ENCODE peak calls at places on chromosomes 4 and X, in eight cellular contexts. One of them, this sample, is unnamed.

GRCh38 chrX:11406109-11406755 is 113.0 kb downstream of the AMELX start:
- DNase-seq in GM23248: no peak
- DNase-seq in OCI-LY7: no peak
- DNase-seq in mammary epithelial cell: peak; percentile 10
- DNase-seq in testis: no peak
- DNase-seq in heart right ventricle: no peak
- DNase-seq in HepG2: no peak
- DNase-seq in tibial artery: no peak
- DNase-seq in this sample: no peak

GRCh38 chr4:30719363-30720020 is 677 bp upstream of the PCDH7 start:
- DNase-seq in testis: no peak
- DNase-seq in heart right ventricle: peak; percentile 50
- DNase-seq in HepG2: no peak
- DNase-seq in tibial artery: peak; percentile 90
- DNase-seq in GM23248: peak; percentile 67
- DNase-seq in OCI-LY7: no peak
- DNase-seq in mammary epithelial cell: peak; percentile 78
- DNase-seq in this sample: no peak

GRCh38 chrX:50157545-50158125 is 43.2 kb downstream of the AKAP4 start:
- DNase-seq in OCI-LY7: no peak
- DNase-seq in GM23248: peak; percentile 25
- DNase-seq in HepG2: no peak
- DNase-seq in heart right ventricle: no peak
- DNase-seq in testis: peak; percentile 18
- DNase-seq in mammary epithelial cell: no peak
- DNase-seq in tibial artery: no peak
- DNase-seq in this sample: no peak

GRCh38 chr4:89024051-89024675 is 32.8 kb downstream of the FAM13A start:
- DNase-seq in testis: peak; percentile 81
- DNase-seq in GM23248: peak; percentile 87
- DNase-seq in OCI-LY7: peak; percentile 72
- DNase-seq in mammary epithelial cell: peak; percentile 60
- DNase-seq in HepG2: peak; percentile 77
- DNase-seq in tibial artery: no peak
- DNase-seq in heart right ventricle: no peak
- DNase-seq in this sample: peak; percentile 69

GRCh38 chrX:47321978-47322377 is 48.4 kb upstream of the ZNF157 start:
- DNase-seq in HepG2: no peak
- DNase-seq in OCI-LY7: no peak
- DNase-seq in mammary epithelial cell: no peak
- DNase-seq in testis: no peak
- DNase-seq in heart right ventricle: no peak
- DNase-seq in tibial artery: no peak
- DNase-seq in GM23248: no peak
- DNase-seq in this sample: no peak

GRCh38 chr4:3108211-3108610 is 33.7 kb downstream of the HTT start:
- DNase-seq in HepG2: no peak
- DNase-seq in GM23248: peak; percentile 52
- DNase-seq in mammary epithelial cell: no peak
- DNase-seq in heart right ventricle: no peak
- DNase-seq in tibial artery: no peak
- DNase-seq in OCI-LY7: no peak
- DNase-seq in testis: no peak
- DNase-seq in this sample: no peak

GRCh38 chr4:82560853-82561744 is 689 bp downstream of the TMEM150C start:
- DNase-seq in testis: no peak
- DNase-seq in GM23248: peak; percentile 36
- DNase-seq in mammary epithelial cell: no peak
- DNase-seq in heart right ventricle: peak; percentile 15
- DNase-seq in OCI-LY7: no peak
- DNase-seq in tibial artery: no peak
- DNase-seq in HepG2: no peak
- DNase-seq in this sample: no peak

GRCh38 chr4:168097161-168097560 is 4.8 kb downstream of the ANXA10 start:
- DNase-seq in tibial artery: no peak
- DNase-seq in heart right ventricle: no peak
- DNase-seq in HepG2: no peak
- DNase-seq in mammary epithelial cell: no peak
- DNase-seq in OCI-LY7: no peak
- DNase-seq in GM23248: peak; percentile 17
- DNase-seq in testis: no peak
- DNase-seq in this sample: no peak

GRCh38 chr4:110869862-110870577 is 247.1 kb upstream of the PITX2 start:
- DNase-seq in HepG2: no peak
- DNase-seq in mammary epithelial cell: no peak
- DNase-seq in heart right ventricle: no peak
- DNase-seq in testis: no peak
- DNase-seq in tibial artery: no peak
- DNase-seq in OCI-LY7: no peak
- DNase-seq in GM23248: peak; percentile 58
- DNase-seq in this sample: no peak

GRCh38 chr4:96983830-96984229 is 1143.9 kb downstream of the PDHA2 start:
- DNase-seq in GM23248: no peak
- DNase-seq in testis: no peak
- DNase-seq in heart right ventricle: no peak
- DNase-seq in HepG2: no peak
- DNase-seq in tibial artery: no peak
- DNase-seq in mammary epithelial cell: no peak
- DNase-seq in OCI-LY7: no peak
- DNase-seq in this sample: no peak

GRCh38 chrX:29487714-29488113 is 727.6 kb upstream of the MAGEB2 start:
- DNase-seq in tibial artery: no peak
- DNase-seq in mammary epithelial cell: no peak
- DNase-seq in testis: no peak
- DNase-seq in heart right ventricle: no peak
- DNase-seq in OCI-LY7: no peak
- DNase-seq in GM23248: no peak
- DNase-seq in HepG2: no peak
- DNase-seq in this sample: no peak

GRCh38 chrX:115894087-115894486 is 276.5 kb upstream of the AGTR2 start:
- DNase-seq in tibial artery: no peak
- DNase-seq in heart right ventricle: no peak
- DNase-seq in OCI-LY7: no peak
- DNase-seq in mammary epithelial cell: peak; percentile 35
- DNase-seq in testis: no peak
- DNase-seq in HepG2: peak; percentile 63
- DNase-seq in GM23248: no peak
- DNase-seq in this sample: no peak

GRCh38 chr4:142984871-142985585 is 138.9 kb upstream of the INPP4B start:
- DNase-seq in OCI-LY7: peak; percentile 6
- DNase-seq in tibial artery: no peak
- DNase-seq in mammary epithelial cell: peak; percentile 16
- DNase-seq in testis: no peak
- DNase-seq in GM23248: peak; percentile 61
- DNase-seq in HepG2: peak; percentile 23
- DNase-seq in heart right ventricle: no peak
- DNase-seq in this sample: no peak

GRCh38 chr4:154078504-154079350 is 289.8 kb upstream of the SFRP2 start:
- DNase-seq in mammary epithelial cell: no peak
- DNase-seq in GM23248: no peak
- DNase-seq in heart right ventricle: no peak
- DNase-seq in testis: no peak
- DNase-seq in HepG2: no peak
- DNase-seq in OCI-LY7: no peak
- DNase-seq in tibial artery: no peak
- DNase-seq in this sample: no peak

GRCh38 chr4:76595435-76595834 is 160.4 kb downstream of the SHROOM3 start:
- DNase-seq in OCI-LY7: no peak
- DNase-seq in testis: no peak
- DNase-seq in tibial artery: no peak
- DNase-seq in HepG2: no peak
- DNase-seq in heart right ventricle: no peak
- DNase-seq in GM23248: no peak
- DNase-seq in mammary epithelial cell: no peak
- DNase-seq in this sample: no peak

GRCh38 chr4:76585897-76586360 is 150.9 kb downstream of the SHROOM3 start:
- DNase-seq in mammary epithelial cell: peak; percentile 95
- DNase-seq in GM23248: peak; percentile 53
- DNase-seq in tibial artery: peak; percentile 94
- DNase-seq in testis: peak; percentile 73
- DNase-seq in HepG2: peak; percentile 7
- DNase-seq in OCI-LY7: no peak
- DNase-seq in heart right ventricle: peak; percentile 74
- DNase-seq in this sample: peak; percentile 6

GRCh38 chrX:135170877-135171519 is at the start of gene CT55:
- DNase-seq in mammary epithelial cell: no peak
- DNase-seq in testis: peak; percentile 31
- DNase-seq in tibial artery: no peak
- DNase-seq in GM23248: no peak
- DNase-seq in OCI-LY7: no peak
- DNase-seq in heart right ventricle: no peak
- DNase-seq in HepG2: no peak
- DNase-seq in this sample: no peak

GRCh38 chrX:30830544-30830943 is 58.5 kb downstream of the TAB3 start:
- DNase-seq in mammary epithelial cell: no peak
- DNase-seq in OCI-LY7: no peak
- DNase-seq in heart right ventricle: no peak
- DNase-seq in HepG2: no peak
- DNase-seq in GM23248: no peak
- DNase-seq in testis: no peak
- DNase-seq in tibial artery: no peak
- DNase-seq in this sample: no peak

GRCh38 chrX:30831082-30831481 is 58.0 kb downstream of the TAB3 start:
- DNase-seq in OCI-LY7: no peak
- DNase-seq in heart right ventricle: no peak
- DNase-seq in HepG2: no peak
- DNase-seq in testis: no peak
- DNase-seq in GM23248: no peak
- DNase-seq in tibial artery: no peak
- DNase-seq in mammary epithelial cell: no peak
- DNase-seq in this sample: peak; percentile 21

DNA sequence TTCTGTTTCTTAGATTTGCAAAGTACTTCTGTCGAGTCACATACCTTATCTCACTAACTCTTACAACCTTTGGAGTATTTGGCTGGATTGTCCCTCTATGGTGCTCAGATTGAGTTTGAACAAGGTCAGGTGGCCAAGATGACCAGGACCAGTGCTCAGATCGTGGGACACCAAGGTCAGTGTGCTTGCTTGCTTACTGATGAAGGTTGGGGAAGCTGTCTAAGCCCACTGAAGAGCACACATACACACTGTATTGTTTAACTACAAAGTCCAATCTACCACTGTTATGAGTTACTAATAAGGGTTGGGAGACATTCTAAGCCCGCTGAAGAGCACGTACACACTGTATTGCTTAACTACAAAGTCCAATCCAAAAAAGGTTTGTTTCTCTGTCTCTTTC is 53.7 kb downstream of the TAB3 start:
- DNase-seq in heart right ventricle: no peak
- DNase-seq in tibial artery: no peak
- DNase-seq in OCI-LY7: no peak
- DNase-seq in HepG2: peak; percentile 93
- DNase-seq in testis: no peak
- DNase-seq in GM23248: no peak
- DNase-seq in mammary epithelial cell: no peak
- DNase-seq in this sample: no peak
- H3K36me3 ChIP-seq in heart right ventricle: no peaks in the 10 kb centered on the region
- H3K36me3 ChIP-seq in tibial artery: no peaks in the 10 kb centered on the region
- H3K36me3 ChIP-seq in OCI-LY7: peaks cover 29% of the 10 kb centered on the region
- H3K36me3 ChIP-seq in HepG2: peaks cover 16% of the 10 kb centered on the region
- H3K36me3 ChIP-seq in testis: no peaks in the 10 kb centered on the region
- H3K36me3 ChIP-seq in GM23248: no peaks in the 10 kb centered on the region
- H3K36me3 ChIP-seq in mammary epithelial cell: peaks cover 2% of the 10 kb centered on the region
- H3K36me3 ChIP-seq in this sample: no peaks in the 10 kb centered on the region

DNA sequence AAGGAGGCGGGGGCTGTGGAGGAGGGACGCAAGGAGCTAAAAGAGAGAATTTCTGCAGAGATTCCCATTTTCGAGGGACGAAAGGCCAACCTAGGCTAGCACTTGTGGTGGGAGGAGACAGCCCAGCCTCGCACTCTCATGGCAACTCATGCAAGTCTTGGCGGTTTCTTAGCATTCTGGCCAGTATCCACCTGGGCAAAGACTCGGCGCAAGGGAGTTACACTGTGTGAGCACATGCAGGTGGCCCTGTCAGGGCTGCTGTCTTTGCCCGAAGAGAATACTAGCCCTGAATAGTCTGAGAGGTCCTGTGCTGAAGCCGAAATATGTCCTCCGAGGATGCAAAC is 15.5 kb downstream of the MCF2 start:
- DNase-seq in heart right ventricle: no peak
- DNase-seq in OCI-LY7: no peak
- DNase-seq in mammary epithelial cell: no peak
- DNase-seq in tibial artery: no peak
- DNase-seq in HepG2: no peak
- DNase-seq in GM23248: peak; percentile 18
- DNase-seq in testis: peak; percentile 36
- DNase-seq in this sample: no peak
- H3K4me3 ChIP-seq in heart right ventricle: peak overlapping the region; percentile 49
- H3K4me3 ChIP-seq in OCI-LY7: no peak overlapping the region
- H3K4me3 ChIP-seq in mammary epithelial cell: no peak overlapping the region
- H3K4me3 ChIP-seq in tibial artery: peak overlapping the region; percentile 39
- H3K4me3 ChIP-seq in HepG2: no peak overlapping the region
- H3K4me3 ChIP-seq in GM23248: peak overlapping the region; percentile 60
- H3K4me3 ChIP-seq in testis: peak overlapping the region; percentile 59
- H3K4me3 ChIP-seq in this sample: no peak overlapping the region

GRCh38 chrX:45110494-45110893 is 90.2 kb downstream of the DIPK2B start:
- DNase-seq in GM23248: no peak
- DNase-seq in OCI-LY7: no peak
- DNase-seq in tibial artery: no peak
- DNase-seq in testis: no peak
- DNase-seq in mammary epithelial cell: no peak
- DNase-seq in HepG2: no peak
- DNase-seq in heart right ventricle: no peak
- DNase-seq in this sample: no peak
- H3K36me3 ChIP-seq in GM23248: peaks cover 10% of the 10 kb centered on the region
- H3K36me3 ChIP-seq in OCI-LY7: peaks cover 30% of the 10 kb centered on the region
- H3K36me3 ChIP-seq in tibial artery: no peaks in the 10 kb centered on the region
- H3K36me3 ChIP-seq in testis: no peaks in the 10 kb centered on the region
- H3K36me3 ChIP-seq in mammary epithelial cell: peaks cover under 1% of the 10 kb centered on the region
- H3K36me3 ChIP-seq in HepG2: peaks cover 3% of the 10 kb centered on the region
- H3K36me3 ChIP-seq in heart right ventricle: no peaks in the 10 kb centered on the region
- H3K36me3 ChIP-seq in this sample: peaks cover 26% of the 10 kb centered on the region

GRCh38 chr4:184269879-184270430 is 52.3 kb upstream of the ENPP6 start:
- DNase-seq in HepG2: no peak
- DNase-seq in mammary epithelial cell: no peak
- DNase-seq in GM23248: no peak
- DNase-seq in testis: no peak
- DNase-seq in OCI-LY7: no peak
- DNase-seq in heart right ventricle: no peak
- DNase-seq in tibial artery: no peak
- DNase-seq in this sample: no peak

GRCh38 chr4:184268574-184269160 is 51.0 kb upstream of the ENPP6 start:
- DNase-seq in testis: no peak
- DNase-seq in HepG2: no peak
- DNase-seq in mammary epithelial cell: no peak
- DNase-seq in tibial artery: no peak
- DNase-seq in heart right ventricle: no peak
- DNase-seq in OCI-LY7: peak; percentile 44
- DNase-seq in GM23248: peak; percentile 19
- DNase-seq in this sample: no peak

GRCh38 chr4:184267206-184267608 is 49.5 kb upstream of the ENPP6 start:
- DNase-seq in tibial artery: no peak
- DNase-seq in testis: no peak
- DNase-seq in HepG2: no peak
- DNase-seq in GM23248: no peak
- DNase-seq in mammary epithelial cell: no peak
- DNase-seq in OCI-LY7: peak; percentile 50
- DNase-seq in heart right ventricle: no peak
- DNase-seq in this sample: no peak

GRCh38 chr4:184265566-184266351 is 48.1 kb upstream of the ENPP6 start:
- DNase-seq in mammary epithelial cell: peak; percentile 26
- DNase-seq in OCI-LY7: no peak
- DNase-seq in testis: no peak
- DNase-seq in HepG2: no peak
- DNase-seq in GM23248: peak; percentile 56
- DNase-seq in heart right ventricle: no peak
- DNase-seq in tibial artery: no peak
- DNase-seq in this sample: no peak

GRCh38 chr4:184267673-184268573 is 50.2 kb upstream of the ENPP6 start:
- DNase-seq in GM23248: peak; percentile 94
- DNase-seq in tibial artery: no peak
- DNase-seq in HepG2: peak; percentile 43
- DNase-seq in OCI-LY7: peak; percentile 94
- DNase-seq in heart right ventricle: no peak
- DNase-seq in testis: no peak
- DNase-seq in mammary epithelial cell: peak; percentile 86
- DNase-seq in this sample: peak; percentile 79
- H3K4me3 ChIP-seq in GM23248: peak overlapping the region; percentile 35
- H3K4me3 ChIP-seq in tibial artery: no peak overlapping the region
- H3K4me3 ChIP-seq in HepG2: peak overlapping the region; percentile 75
- H3K4me3 ChIP-seq in OCI-LY7: peak overlapping the region; percentile 58
- H3K4me3 ChIP-seq in heart right ventricle: peak overlapping the region; percentile 43
- H3K4me3 ChIP-seq in testis: no peak overlapping the region
- H3K4me3 ChIP-seq in mammary epithelial cell: peak overlapping the region; percentile 0
- H3K4me3 ChIP-seq in this sample: peak overlapping the region; percentile 61